ENCODE peak calls at places on chromosomes 13 and 19, in nine cellular contexts. A is aorta, J is RWPE2, B is neural progenitor cell, X is IMR-90, U is esophagus squamous epithelium, P is uterus, Z is brain microvascular endothelial cell, Q is H1. E is an unnamed sample.

GRCh38 chr19:13099073-13099999 is 3.3 kb downstream of the LYL1 start:
- DNase-seq in A (peak), J (no peak), B (peak), X (no peak), U (no peak), P (peak), Z (no peak), Q (peak), E (peak)

GRCh38 chr19:39223703-39224279 is 19.7 kb upstream of the SYCN start:
- DNase-seq in A (no peak), J (no peak), B (peak), X (peak), U (no peak), P (no peak), Z (peak), Q (peak), E (no peak)

GRCh38 chr19:5308471-5309437 is 31.9 kb downstream of the PTPRS start:
- DNase-seq in A (peak), J (no peak), B (no peak), X (peak), U (no peak), P (peak), Z (peak), Q (no peak), E (peak)

GRCh38 chr13:65868106-65868505 is 1362.0 kb downstream of the PCDH9 start:
- DNase-seq in A (no peak), J (no peak), B (no peak), X (no peak), U (no peak), P (no peak), Z (no peak), Q (no peak), E (no peak)

GRCh38 chr19:38543807-38544568 is 73.8 kb downstream of the MAP4K1 start:
- DNase-seq in A (peak), J (peak), B (no peak), X (peak), U (no peak), P (peak), Z (peak), Q (no peak), E (peak)

GRCh38 chr13:37546087-37546486 is 52.5 kb downstream of the POSTN start:
- DNase-seq in A (no peak), J (no peak), B (no peak), X (no peak), U (no peak), P (no peak), Z (no peak), Q (no peak), E (no peak)

GRCh38 chr19:43524922-43525835 is 1.8 kb downstream of the ETHE1 start:
- DNase-seq in A (peak), J (peak), B (peak), X (peak), U (no peak), P (peak), Z (no peak), Q (peak), E (peak)

GRCh38 chr13:95296326-95296939 is 4.8 kb downstream of the ABCC4 start:
- DNase-seq in A (no peak), J (no peak), B (peak), X (no peak), U (no peak), P (no peak), Z (no peak), Q (peak), E (no peak)

GRCh38 chr13:41658057-41658642 is 200.8 kb downstream of the RGCC start:
- DNase-seq in A (no peak), J (no peak), B (no peak), X (peak), U (no peak), P (no peak), Z (peak), Q (no peak), E (no peak)

GRCh38 chr13:91155512-91156114 is 191.9 kb upstream of the MIR17HG start:
- DNase-seq in A (no peak), J (no peak), B (no peak), X (no peak), U (no peak), P (no peak), Z (no peak), Q (no peak), E (no peak)

GRCh38 chr13:36057041-36057440 is 74.1 kb downstream of the DCLK1 start:
- DNase-seq in A (no peak), J (no peak), B (peak), X (no peak), U (no peak), P (no peak), Z (peak), Q (no peak), E (no peak)

GRCh38 chr13:51357928-51358595 is 18.6 kb downstream of the SERPINE3 start:
- DNase-seq in A (no peak), J (no peak), B (no peak), X (no peak), U (no peak), P (no peak), Z (no peak), Q (no peak), E (no peak)

GRCh38 chr19:49390978-49391304 is 2.9 kb downstream of the KASH5 start:
- DNase-seq in A (no peak), J (no peak), B (no peak), X (no peak), U (no peak), P (no peak), Z (no peak), Q (no peak), E (no peak)

DNA sequence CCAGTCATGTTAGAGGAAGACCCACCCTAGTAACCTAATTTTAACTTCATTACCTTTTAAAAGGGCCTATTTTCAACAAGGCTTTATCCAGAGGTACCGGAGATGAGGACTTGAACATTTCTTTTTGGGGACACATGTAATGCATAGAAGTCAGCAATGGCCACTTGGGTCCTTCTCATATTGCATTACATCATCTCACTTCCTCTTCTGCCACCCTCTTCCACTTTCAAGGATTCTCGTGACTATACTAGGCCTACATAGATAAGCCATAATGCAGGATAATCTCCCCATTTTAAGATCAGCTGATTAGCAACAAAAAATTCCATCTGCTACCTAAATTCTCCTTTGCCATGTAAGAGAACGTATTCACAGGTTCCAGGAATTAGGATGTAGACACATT is 557.2 kb downstream of the KCTD12 start:
- DNase-seq in A (no peak), J (no peak), B (no peak), X (no peak), U (no peak), P (no peak), Z (no peak), Q (no peak), E (no peak)
- H3K4me3 ChIP-seq in A (no peak), J (no peak), B (no peak), X (no peak), U (no peak), P (no peak), Z (no peak), Q (no peak), E (no peak)

GRCh38 chr19:20078696-20079095 is 896 bp downstream of the ZNF90 start:
- DNase-seq in A (peak), J (no peak), B (peak), X (peak), U (no peak), P (peak), Z (peak), Q (no peak), E (peak)
- H3K27ac ChIP-seq in A (no peak), J (peak), B (peak), X (no peak), U (peak), P (peak), Z (no peak), Q (peak), E (no peak)

GRCh38 chr19:51565583-51565982 is 5.5 kb upstream of the ZNF175 start:
- DNase-seq in A (no peak), J (no peak), B (no peak), X (no peak), U (no peak), P (no peak), Z (no peak), Q (no peak), E (no peak)
- H3K4me3 ChIP-seq in A (no peak), J (no peak), B (no peak), X (no peak), U (no peak), P (no peak), Z (no peak), Q (no peak), E (no peak)

DNA sequence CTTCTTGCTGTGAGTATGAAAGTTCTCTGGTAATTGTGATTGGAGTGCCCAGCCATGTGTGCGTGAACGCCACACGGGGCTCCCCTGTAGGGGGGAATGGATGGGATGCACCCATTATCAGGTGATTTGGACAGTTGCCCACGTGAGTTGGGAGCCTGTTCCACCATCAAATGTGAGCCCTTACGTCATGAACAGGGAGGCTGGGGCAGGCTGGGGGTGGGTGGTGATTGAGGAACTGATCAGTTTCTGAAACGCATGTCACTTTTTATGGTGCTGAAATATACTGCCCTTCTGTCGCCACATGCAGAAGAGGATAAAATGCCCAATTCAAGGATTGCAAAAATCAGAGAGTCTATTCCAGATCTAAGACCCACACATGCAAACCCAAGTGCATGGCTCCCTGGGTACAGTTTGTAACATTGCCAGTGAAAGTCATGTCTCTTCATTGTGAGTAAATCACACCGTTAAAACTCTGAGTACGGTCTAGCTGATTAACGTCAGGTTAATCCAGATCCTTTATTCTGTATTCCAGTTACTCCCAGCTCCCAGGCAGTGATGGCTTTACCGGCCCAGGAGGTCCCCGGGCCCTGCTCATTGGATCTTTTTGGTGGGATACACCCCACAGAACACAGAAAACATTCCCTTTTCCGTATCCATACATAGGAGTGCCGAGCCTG is 90.2 kb downstream of the RAB20 start:
- DNase-seq in A (peak), J (no peak), B (no peak), X (no peak), U (no peak), P (no peak), Z (no peak), Q (no peak), E (no peak)
- H3K27ac ChIP-seq in A (no peak), J (no peak), B (no peak), X (no peak), U (no peak), P (no peak), Z (peak), Q (no peak), E (no peak)

GRCh38 chr19:3057275-3057714 is 5.0 kb downstream of the TLE5 start:
- DNase-seq in A (peak), J (no peak), B (no peak), X (no peak), U (no peak), P (peak), Z (no peak), Q (peak), E (peak)

GRCh38 chr19:3054265-3054971 is 7.9 kb downstream of the TLE5 start:
- DNase-seq in A (peak), J (no peak), B (no peak), X (no peak), U (no peak), P (no peak), Z (no peak), Q (no peak), E (no peak)

GRCh38 chr19:3056454-3057016 is 5.8 kb downstream of the TLE5 start:
- DNase-seq in A (peak), J (no peak), B (peak), X (no peak), U (no peak), P (no peak), Z (no peak), Q (peak), E (no peak)

GRCh38 chr19:3054972-3055740 is 7.1 kb downstream of the TLE5 start:
- DNase-seq in A (no peak), J (peak), B (no peak), X (peak), U (no peak), P (no peak), Z (no peak), Q (no peak), E (no peak)

DNA sequence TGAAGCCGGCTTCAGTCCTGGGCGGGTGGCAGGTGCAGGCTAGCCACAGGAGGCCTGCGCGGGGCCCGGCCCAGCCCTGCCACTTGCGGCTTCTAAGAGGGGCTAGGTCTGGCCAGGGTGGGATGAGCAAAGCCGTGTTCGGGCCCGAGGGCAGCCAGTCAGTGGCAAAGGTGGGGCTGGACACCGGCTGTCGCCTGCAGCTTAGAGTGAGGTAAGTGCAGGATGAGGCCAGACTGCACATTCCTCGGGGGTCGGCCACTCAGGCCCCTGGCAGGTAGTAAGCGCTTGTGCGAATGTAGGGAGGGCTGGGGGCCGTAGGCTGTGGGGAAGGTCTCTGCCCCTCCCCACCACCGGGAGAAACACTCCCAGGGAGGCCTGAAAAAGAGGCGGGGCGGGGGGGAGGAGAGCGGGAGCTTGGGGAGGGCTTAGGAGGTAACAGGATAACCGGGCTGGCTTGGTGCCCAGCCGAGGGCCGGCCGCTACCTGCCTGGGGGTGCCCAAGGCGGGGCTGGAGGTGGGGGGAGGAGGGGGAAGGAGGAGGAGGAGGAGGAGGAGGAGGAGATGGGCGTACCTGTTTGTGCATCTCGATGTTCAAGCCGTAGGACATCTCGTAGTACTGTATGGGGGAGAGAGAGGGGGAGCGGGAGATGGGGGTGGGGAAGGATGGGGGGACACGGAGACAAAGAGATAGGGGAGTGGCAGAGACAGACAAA is 6.4 kb downstream of the TLE5 start:
- DNase-seq in A (peak), J (peak), B (no peak), X (no peak), U (no peak), P (peak), Z (no peak), Q (peak), E (peak)
- H3K4me3 ChIP-seq in A (no peak), J (peak), B (no peak), X (no peak), U (peak), P (no peak), Z (no peak), Q (no peak), E (no peak)

GRCh38 chr19:17348700-17349099 is 11.3 kb downstream of the GTPBP3 start:
- DNase-seq in A (peak), J (no peak), B (peak), X (peak), U (no peak), P (peak), Z (peak), Q (peak), E (peak)
- H3K27ac ChIP-seq in A (no peak), J (no peak), B (no peak), X (no peak), U (no peak), P (peak), Z (no peak), Q (no peak), E (peak)

GRCh38 chr19:1284979-1285736 is 515 bp upstream of the EFNA2 start:
- DNase-seq in A (no peak), J (no peak), B (peak), X (no peak), U (no peak), P (no peak), Z (no peak), Q (peak), E (no peak)
- H3K4me3 ChIP-seq in A (no peak), J (no peak), B (peak), X (no peak), U (no peak), P (no peak), Z (no peak), Q (peak), E (no peak)

GRCh38 chr13:87123987-87124784 is 547.0 kb upstream of the SLITRK5 start:
- DNase-seq in A (no peak), J (peak), B (peak), X (peak), U (no peak), P (no peak), Z (peak), Q (no peak), E (no peak)
- H3K27ac ChIP-seq in A (no peak), J (peak), B (no peak), X (peak), U (no peak), P (no peak), Z (peak), Q (no peak), E (no peak)

DNA sequence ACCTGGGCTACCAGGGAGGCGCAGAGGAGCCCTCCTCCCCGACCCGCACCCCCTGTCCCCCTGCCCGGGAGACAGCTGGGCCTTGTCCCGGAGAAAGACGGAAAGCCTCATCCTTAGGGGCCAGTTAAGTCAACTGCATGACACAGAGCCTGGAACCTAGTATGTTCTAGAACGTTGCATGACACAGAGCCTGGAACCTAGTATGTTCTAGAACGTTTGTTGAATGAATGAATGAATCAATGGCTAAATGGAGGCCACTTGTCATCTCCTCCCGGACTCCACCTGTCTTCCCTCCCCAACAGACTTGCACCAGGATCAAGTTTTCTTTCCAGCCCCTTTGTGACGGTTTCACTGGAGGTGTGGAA is 706 bp downstream of the SERP2 start:
- DNase-seq in A (no peak), J (no peak), B (no peak), X (no peak), U (no peak), P (no peak), Z (no peak), Q (no peak), E (no peak)
- H3K4me3 ChIP-seq in A (peak), J (no peak), B (peak), X (no peak), U (peak), P (peak), Z (peak), Q (no peak), E (peak)

DNA sequence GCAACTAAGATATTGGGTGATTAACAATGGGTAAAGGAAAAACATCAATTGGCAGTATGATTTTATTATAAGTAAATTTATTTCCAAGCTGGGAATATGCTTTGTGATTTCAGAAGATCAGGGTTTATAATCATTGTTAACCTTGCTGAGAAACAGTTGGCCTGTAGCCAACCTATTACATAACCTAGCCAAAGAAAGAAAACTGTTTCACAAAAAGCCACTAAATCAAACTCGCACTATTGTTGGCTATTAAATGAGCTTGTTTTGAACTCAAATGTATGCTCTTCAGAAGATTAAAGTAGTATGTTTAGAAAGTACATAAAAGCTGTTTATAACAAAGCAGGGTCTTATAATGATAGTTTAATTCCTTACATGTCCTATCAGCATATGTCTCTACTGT is 151.7 kb downstream of the LHFPL6 start:
- DNase-seq in A (no peak), J (no peak), B (no peak), X (peak), U (no peak), P (no peak), Z (no peak), Q (no peak), E (no peak)
- H3K27ac ChIP-seq in A (no peak), J (no peak), B (no peak), X (no peak), U (no peak), P (peak), Z (no peak), Q (no peak), E (no peak)